ENCODE peak calls at places on chromosomes 12 and 14, in five cellular contexts. N is IMR-90, E is mucosa of descending colon, I is RWPE2, F is A549. K is an unnamed sample. For H3K9me3, the result is how much of the 10 kb centered on the place peaks cover.

GRCh38 chr12:21925296-21925913 is 15.8 kb downstream of the ABCC9 start:
- DNase-seq in N (peak), E (no peak), I (no peak), F (no peak), K (no peak)

GRCh38 chr12:2666846-2667245 is 127.9 kb upstream of the FKBP4 start:
- DNase-seq in N (no peak), E (no peak), I (no peak), F (no peak), K (no peak)

GRCh38 chr14:59148334-59148900 is 40.0 kb upstream of the DAAM1 start:
- DNase-seq in N (no peak), E (no peak), I (no peak), F (no peak), K (no peak)

GRCh38 chr14:59028476-59029202 is 159.8 kb upstream of the DAAM1 start:
- DNase-seq in N (peak), E (peak), I (peak), F (peak), K (peak)

GRCh38 chr12:110023634-110024023 is 24.4 kb downstream of the ANKRD13A start:
- DNase-seq in N (no peak), E (no peak), I (no peak), F (no peak), K (no peak)

GRCh38 chr12:13179159-13180074 is 17.1 kb upstream of the EMP1 start:
- DNase-seq in N (peak), E (peak), I (peak), F (peak), K (peak)

GRCh38 chr14:75837151-75837787 is 144.5 kb downstream of the TGFB3 start:
- DNase-seq in N (no peak), E (no peak), I (no peak), F (no peak), K (no peak)

GRCh38 chr12:106113042-106113441 is 25.7 kb downstream of the NUAK1 start:
- DNase-seq in N (peak), E (no peak), I (no peak), F (no peak), K (peak)

GRCh38 chr14:91573528-91573893 is 63.4 kb upstream of the PPP4R3A start:
- DNase-seq in N (no peak), E (no peak), I (no peak), F (no peak), K (no peak)

GRCh38 chr12:57772429-57773322 is at the start of gene EEF1AKMT3:
- DNase-seq in N (peak), E (peak), I (peak), F (peak), K (peak)

GRCh38 chr12:94282675-94283074 is 134.3 kb downstream of the PLXNC1 start:
- DNase-seq in N (no peak), E (peak), I (no peak), F (no peak), K (no peak)

GRCh38 chr14:92619671-92620437 is 106.3 kb downstream of the RIN3 start:
- DNase-seq in N (peak), E (no peak), I (no peak), F (no peak), K (peak)

GRCh38 chr12:128818065-128819022 is 5.4 kb downstream of the SLC15A4 start:
- DNase-seq in N (peak), E (no peak), I (no peak), F (no peak), K (peak)

GRCh38 chr14:95359974-95360826 is 40.5 kb upstream of the CLMN start:
- DNase-seq in N (no peak), E (no peak), I (no peak), F (no peak), K (no peak)

GRCh38 chr14:104237651-104238423 is 99.5 kb downstream of the KIF26A start:
- DNase-seq in N (no peak), E (no peak), I (no peak), F (no peak), K (no peak)
- H3K9me3 ChIP-seq in N (under half), E (under half), I (under half), F (under half), K (under half)

DNA sequence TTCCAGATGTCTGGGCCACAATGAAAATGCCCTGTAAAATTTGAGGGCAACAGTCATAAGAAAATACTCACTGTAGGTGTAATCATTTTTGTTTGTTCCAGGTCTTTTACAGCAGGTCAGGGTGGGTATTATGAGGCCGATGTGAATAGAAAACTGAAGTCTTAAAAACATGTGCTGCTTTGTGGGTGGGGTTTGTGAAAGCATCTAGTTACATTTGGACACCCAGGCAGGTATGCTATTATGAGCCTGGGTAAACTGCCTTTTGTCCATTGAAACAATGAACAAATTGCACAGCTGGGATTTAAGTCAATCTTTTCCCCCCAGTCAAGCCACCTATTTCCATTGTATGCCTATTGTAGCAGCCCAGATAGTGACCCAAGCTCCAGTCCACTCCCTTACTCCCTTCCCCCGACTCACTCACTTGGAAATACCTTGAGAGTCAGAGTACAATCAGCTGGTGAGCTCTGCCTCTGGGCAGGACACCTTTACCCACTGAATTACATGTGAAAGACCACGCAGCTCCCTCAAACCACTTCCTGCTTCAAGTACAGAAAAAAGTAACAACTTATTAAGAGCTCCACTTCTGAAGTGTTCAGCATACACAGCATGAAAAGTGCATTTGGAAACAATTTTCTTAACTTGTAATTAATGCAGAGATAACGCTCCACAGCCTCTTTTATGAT is 1.8 kb downstream of the IGF1 start:
- DNase-seq in N (no peak), E (peak), I (no peak), F (no peak), K (no peak)
- H3K4me3 ChIP-seq in N (no peak), E (no peak), I (no peak), F (no peak), K (no peak)

GRCh38 chr12:130805635-130806034 is 33.4 kb downstream of the STX2 start:
- DNase-seq in N (no peak), E (no peak), I (no peak), F (no peak), K (no peak)

GRCh38 chr12:130807309-130807708 is 31.7 kb downstream of the STX2 start:
- DNase-seq in N (no peak), E (no peak), I (no peak), F (no peak), K (no peak)

GRCh38 chr12:130803707-130804106 is 35.3 kb downstream of the STX2 start:
- DNase-seq in N (peak), E (no peak), I (no peak), F (no peak), K (no peak)

GRCh38 chr12:130804216-130804615 is 34.8 kb downstream of the STX2 start:
- DNase-seq in N (peak), E (no peak), I (no peak), F (no peak), K (no peak)

DNA sequence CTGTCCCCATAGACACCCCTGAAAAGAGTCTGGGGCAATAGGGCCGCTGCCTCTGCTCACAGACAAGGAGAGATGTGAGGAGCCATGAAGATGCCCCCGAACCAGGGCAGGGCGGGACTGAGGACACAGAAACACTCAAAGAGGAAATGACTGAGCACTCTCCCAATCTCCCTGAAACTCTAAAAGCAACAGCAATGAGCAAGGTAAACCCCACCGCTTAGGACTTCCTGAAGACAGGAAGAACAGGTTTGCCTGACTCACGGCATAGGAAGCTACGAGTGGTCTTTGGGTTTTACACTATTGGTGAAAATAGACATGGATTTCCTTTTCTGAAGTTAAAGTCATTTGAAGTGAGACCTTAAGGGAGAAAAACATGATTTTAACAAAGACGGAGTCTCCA is 32.5 kb downstream of the STX2 start:
- DNase-seq in N (no peak), E (no peak), I (no peak), F (no peak), K (no peak)
- H3K9me3 ChIP-seq in N (under half), E (under half), I (under half), F (under half), K (under half)

GRCh38 chr12:125184213-125184952 is 119.1 kb downstream of the AACS start:
- DNase-seq in N (no peak), E (no peak), I (no peak), F (no peak), K (no peak)
- H3K4me3 ChIP-seq in N (no peak), E (no peak), I (no peak), F (no peak), K (no peak)

DNA sequence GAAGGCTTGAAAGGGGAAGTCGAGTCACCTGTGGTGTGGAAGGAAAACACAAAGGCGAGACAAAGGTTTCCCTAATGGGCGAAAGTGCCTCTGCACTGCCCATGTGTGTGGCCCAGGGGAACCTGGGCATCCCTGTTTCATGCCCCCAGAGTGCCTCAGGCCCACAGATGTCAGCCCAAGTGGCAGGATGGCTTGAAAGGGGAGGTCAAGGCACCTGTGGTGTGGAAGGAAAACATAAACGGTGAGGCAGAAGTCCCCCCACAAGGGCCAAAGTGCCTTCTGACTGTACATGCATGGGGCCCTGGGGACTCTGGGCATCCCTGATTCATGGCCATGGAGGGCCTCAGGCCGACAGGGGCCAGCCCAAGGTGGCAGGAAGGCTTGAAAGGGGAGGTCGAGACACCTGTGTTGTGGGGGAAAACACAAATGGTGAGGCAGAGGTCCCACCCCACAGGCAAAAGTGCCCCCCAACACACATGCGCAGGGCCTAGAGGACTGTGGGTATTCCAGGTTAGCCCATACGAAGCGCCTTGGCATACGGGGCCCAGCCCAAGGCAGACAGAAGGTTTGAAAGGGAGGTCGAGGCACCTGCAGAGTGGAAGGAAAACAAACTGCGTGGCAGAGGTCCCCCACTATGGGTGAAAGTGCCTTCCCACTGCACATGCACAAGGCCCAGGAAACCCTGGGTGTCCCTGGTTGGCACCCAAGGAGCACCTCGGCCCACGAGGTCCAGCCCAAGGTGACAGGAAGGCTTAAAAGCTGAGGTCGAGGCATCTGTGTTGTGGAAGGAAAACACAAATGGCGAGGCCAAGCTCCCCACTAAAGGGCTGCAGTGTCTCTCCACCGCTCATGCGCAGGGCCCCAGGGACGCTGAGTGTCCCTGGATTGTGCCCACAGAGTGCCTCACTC is 382.3 kb downstream of the ALG10 start:
- DNase-seq in N (no peak), E (no peak), I (peak), F (no peak), K (no peak)
- H3K9me3 ChIP-seq in N (half or more), E (half or more), I (under half), F (under half), K (under half)

GRCh38 chr12:122063691-122064033 is 14.9 kb upstream of the MLXIP start:
- DNase-seq in N (no peak), E (no peak), I (no peak), F (no peak), K (no peak)
- H3K4me3 ChIP-seq in N (no peak), E (no peak), I (no peak), F (no peak), K (no peak)

GRCh38 chr14:105910426-105910825 is 384.0 kb downstream of the TMEM121 start:
- DNase-seq in N (no peak), E (no peak), I (no peak), F (no peak), K (no peak)

GRCh38 chr14:105908481-105908911 is 382.1 kb downstream of the TMEM121 start:
- DNase-seq in N (no peak), E (no peak), I (no peak), F (no peak), K (no peak)

GRCh38 chr14:105907276-105907675 is 380.9 kb downstream of the TMEM121 start:
- DNase-seq in N (no peak), E (no peak), I (no peak), F (no peak), K (no peak)

GRCh38 chr14:105909046-105909827 is 382.9 kb downstream of the TMEM121 start:
- DNase-seq in N (no peak), E (no peak), I (no peak), F (no peak), K (no peak)

DNA sequence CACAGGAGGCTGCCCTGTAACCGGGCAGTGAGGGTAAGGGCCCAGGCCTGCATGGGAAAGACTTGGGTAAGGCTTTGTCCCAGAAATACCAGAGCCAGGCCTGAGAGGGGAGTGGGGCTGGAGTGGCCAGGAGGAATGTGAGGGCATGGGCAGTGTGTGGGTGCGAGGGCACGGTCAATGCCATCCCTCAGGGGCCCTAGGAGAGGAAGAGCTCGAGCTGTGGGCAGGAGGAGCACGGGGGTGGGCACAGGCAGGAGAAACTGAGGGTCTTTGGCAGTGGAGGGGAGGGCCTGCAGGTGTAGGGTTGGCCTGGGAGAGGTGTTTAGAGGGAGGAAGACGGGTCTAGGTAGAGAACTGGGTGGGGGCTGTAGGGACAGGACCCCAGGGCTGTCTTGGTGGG is 381.6 kb downstream of the TMEM121 start:
- DNase-seq in N (no peak), E (no peak), I (no peak), F (no peak), K (no peak)
- H3K9me3 ChIP-seq in N (under half), E (under half), I (under half), F (under half), K (under half)